ENCODE peak calls at places on chromosomes 6 and 20, in ten cellular contexts. Z is GM23338, T is fibroblast of lung, B is hepatocyte, P is neural progenitor cell, S is mesendoderm, R is H9, K is GM12878, X is mammary epithelial cell, L is endothelial cell of umbilical vein. M is an unnamed sample.

GRCh38 chr6:125858427-125859320 is 67.9 kb downstream of the NCOA7 start:
- DNase-seq in Z (peak; percentile 96), T (peak; percentile 67), B (peak; percentile 81), P (peak; percentile 83), S (peak; percentile 95), R (peak; percentile 87), K (no peak), X (peak; percentile 73), L (peak; percentile 68), M (peak; percentile 55)

GRCh38 chr20:55213653-55214052 is 738.3 kb downstream of the DOK5 start:
- DNase-seq in Z (no peak), T (no peak), B (no peak), P (no peak), S (no peak), R (no peak), K (no peak), X (no peak), L (no peak), M (no peak)

GRCh38 chr6:135162678-135163439 is 18.2 kb upstream of the MYB start:
- DNase-seq in Z (peak; percentile 86), T (no peak), B (peak; percentile 8), P (peak; percentile 71), S (peak; percentile 84), R (peak; percentile 82), K (no peak), X (no peak), L (peak; percentile 35), M (no peak)

GRCh38 chr20:31542201-31542842 is 28.1 kb downstream of the HM13 start:
- DNase-seq in Z (no peak), T (peak; percentile 34), B (no peak), P (no peak), S (no peak), R (no peak), K (no peak), X (peak; percentile 68), L (no peak), M (no peak)

GRCh38 chr6:43013020-43013842 is 515 bp downstream of the MEA1 start:
- DNase-seq in Z (no peak), T (peak; percentile 34), B (no peak), P (no peak), S (peak; percentile 30), R (no peak), K (no peak), X (no peak), L (no peak), M (no peak)

GRCh38 chr6:13427838-13428527 is 59.4 kb downstream of the GFOD1 start:
- DNase-seq in Z (peak; percentile 72), T (no peak), B (no peak), P (no peak), S (peak; percentile 77), R (peak; percentile 48), K (peak; percentile 98), X (no peak), L (peak; percentile 61), M (no peak)

GRCh38 chr20:10536531-10536930 is 101.4 kb downstream of the SLX4IP start:
- DNase-seq in Z (peak; percentile 77), T (peak; percentile 24), B (peak; percentile 64), P (peak; percentile 27), S (peak; percentile 60), R (peak; percentile 61), K (no peak), X (no peak), L (peak; percentile 41), M (no peak)

GRCh38 chr6:3031857-3032256 is 32.2 kb downstream of the NQO2 start:
- DNase-seq in Z (no peak), T (no peak), B (no peak), P (no peak), S (no peak), R (no peak), K (no peak), X (no peak), L (no peak), M (no peak)

GRCh38 chr6:130161627-130162404 is 60.9 kb downstream of the SAMD3 start:
- DNase-seq in Z (no peak), T (peak; percentile 78), B (no peak), P (no peak), S (no peak), R (no peak), K (no peak), X (no peak), L (no peak), M (peak; percentile 80)

GRCh38 chr6:34515473-34516387 is 40.4 kb downstream of the SPDEF start:
- DNase-seq in Z (no peak), T (no peak), B (no peak), P (no peak), S (no peak), R (no peak), K (no peak), X (no peak), L (no peak), M (no peak)

GRCh38 chr6:170032706-170033309 is 258.1 kb downstream of the DLL1 start:
- DNase-seq in Z (no peak), T (no peak), B (no peak), P (no peak), S (no peak), R (no peak), K (no peak), X (no peak), L (no peak), M (no peak)

GRCh38 chr20:53738039-53738944 is 144.7 kb upstream of the ZNF217 start:
- DNase-seq in Z (peak; percentile 75), T (peak; percentile 90), B (peak; percentile 92), P (peak; percentile 81), S (peak; percentile 93), R (peak; percentile 78), K (no peak), X (peak; percentile 78), L (no peak), M (peak; percentile 86)

GRCh38 chr20:48773837-48774418 is 53.9 kb downstream of the PREX1 start:
- DNase-seq in Z (no peak), T (peak; percentile 40), B (no peak), P (no peak), S (no peak), R (no peak), K (no peak), X (no peak), L (no peak), M (no peak)

GRCh38 chr20:3044336-3044965 is 1.0 kb downstream of the GNRH2 start:
- DNase-seq in Z (no peak), T (no peak), B (no peak), P (no peak), S (no peak), R (no peak), K (no peak), X (no peak), L (no peak), M (no peak)
- H3K27ac ChIP-seq in Z (no peak overlapping the region), T (no peak overlapping the region), B (peak overlapping the region; percentile 98), P (no peak overlapping the region), S (no peak overlapping the region), R (no peak overlapping the region), K (no peak overlapping the region), X (no peak overlapping the region), L (no peak overlapping the region), M (no peak overlapping the region)

GRCh38 chr6:144359783-144360182 is 74.6 kb downstream of the UTRN start:
- DNase-seq in Z (no peak), T (no peak), B (no peak), P (no peak), S (no peak), R (no peak), K (no peak), X (no peak), L (no peak), M (no peak)
- H3K79me2 ChIP-seq in Z (peaks cover 52% of the 10 kb centered on the region), T (peaks cover 23% of the 10 kb centered on the region), B (peaks cover 85% of the 10 kb centered on the region), P (peaks cover under 1% of the 10 kb centered on the region), S (peaks cover 15% of the 10 kb centered on the region), R (peaks cover 5% of the 10 kb centered on the region), K (peaks cover 32% of the 10 kb centered on the region), X (peaks cover 25% of the 10 kb centered on the region), L (peaks cover 73% of the 10 kb centered on the region), M (peaks cover 49% of the 10 kb centered on the region)

GRCh38 chr6:52598824-52599190 is 21.9 kb upstream of the TRAM2 start:
- DNase-seq in Z (no peak), T (no peak), B (no peak), P (no peak), S (no peak), R (no peak), K (no peak), X (no peak), L (no peak), M (no peak)

GRCh38 chr6:52595796-52596130 is 18.9 kb upstream of the TRAM2 start:
- DNase-seq in Z (peak; percentile 16), T (no peak), B (no peak), P (no peak), S (no peak), R (no peak), K (no peak), X (no peak), L (no peak), M (no peak)

GRCh38 chr6:52598123-52598823 is 21.4 kb upstream of the TRAM2 start:
- DNase-seq in Z (peak; percentile 97), T (peak; percentile 82), B (peak; percentile 87), P (peak; percentile 87), S (peak; percentile 96), R (peak; percentile 89), K (no peak), X (no peak), L (peak; percentile 54), M (peak; percentile 70)

GRCh38 chr6:52596371-52597028 is 19.6 kb upstream of the TRAM2 start:
- DNase-seq in Z (no peak), T (peak; percentile 80), B (no peak), P (no peak), S (no peak), R (no peak), K (no peak), X (peak; percentile 49), L (peak; percentile 30), M (peak; percentile 75)

GRCh38 chr6:52597738-52598122 is 20.9 kb upstream of the TRAM2 start:
- DNase-seq in Z (no peak), T (no peak), B (no peak), P (no peak), S (no peak), R (no peak), K (no peak), X (no peak), L (no peak), M (no peak)
- H3K27ac ChIP-seq in Z (no peak overlapping the region), T (peak overlapping the region; percentile 69), B (peak overlapping the region; percentile 87), P (no peak overlapping the region), S (no peak overlapping the region), R (no peak overlapping the region), K (no peak overlapping the region), X (no peak overlapping the region), L (no peak overlapping the region), M (no peak overlapping the region)

DNA sequence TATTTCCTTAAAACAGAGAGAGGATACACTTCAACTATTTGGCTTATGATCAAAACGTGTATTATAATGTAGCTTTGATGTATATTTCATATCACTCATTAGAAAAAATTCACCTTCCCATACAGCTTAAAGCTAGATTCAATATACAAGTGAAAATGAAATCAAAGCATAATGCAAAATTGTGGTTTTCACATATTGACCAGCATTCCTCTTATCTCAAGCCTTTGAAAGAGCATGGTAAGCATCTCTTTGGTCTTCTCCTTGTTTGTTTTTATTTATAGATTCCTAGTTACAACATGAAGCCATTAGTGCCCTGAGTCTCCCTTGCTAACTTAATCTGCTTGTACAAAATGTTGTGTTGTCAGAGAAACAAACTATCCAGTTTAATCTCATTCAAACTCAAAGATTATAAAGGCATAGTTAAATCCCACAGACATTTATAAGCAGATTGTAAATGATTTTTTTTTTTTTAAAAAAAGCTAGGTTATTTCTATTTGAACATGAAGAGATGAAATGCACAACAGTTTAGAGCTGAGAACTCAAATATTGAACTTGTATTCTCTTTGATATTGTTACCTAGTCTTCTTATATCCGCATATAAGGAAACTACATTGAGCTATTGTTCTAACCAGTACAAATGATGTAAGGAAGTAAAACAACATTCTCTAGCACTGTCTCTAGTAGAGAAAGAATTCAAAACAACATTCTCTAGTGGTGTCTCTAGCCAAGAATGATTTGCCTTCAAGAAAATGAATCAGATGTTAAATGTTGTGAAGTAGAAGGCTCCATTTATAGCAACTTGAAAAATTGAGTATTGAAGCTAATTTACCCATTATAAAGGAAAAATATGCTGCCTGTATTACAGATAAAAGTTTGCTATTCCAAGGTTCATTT is 31.2 kb upstream of the SMIM28 start:
- DNase-seq in Z (peak; percentile 9), T (peak; percentile 69), B (no peak), P (no peak), S (peak; percentile 37), R (no peak), K (no peak), X (peak; percentile 39), L (peak; percentile 67), M (peak; percentile 60)
- H3K79me2 ChIP-seq in Z (no peaks in the 10 kb centered on the region), T (no peaks in the 10 kb centered on the region), B (no peaks in the 10 kb centered on the region), P (no peaks in the 10 kb centered on the region), S (no peaks in the 10 kb centered on the region), R (no peaks in the 10 kb centered on the region), K (no peaks in the 10 kb centered on the region), X (no peaks in the 10 kb centered on the region), L (no peaks in the 10 kb centered on the region), M (no peaks in the 10 kb centered on the region)